ENCODE peak calls at places on chromosomes 6 and 20, in ten cellular contexts. One of them, this sample, is unnamed.

GRCh38 chr20:14336667-14337066 is 745 bp downstream of the FLRT3 start:
- DNase-seq in CD8-positive, alpha-beta memory T cell: no peak
- DNase-seq in WERI-Rb-1: peak; percentile 45
- DNase-seq in mammary epithelial cell: peak; percentile 43
- DNase-seq in sigmoid colon: no peak
- DNase-seq in GM23338: peak; percentile 12
- DNase-seq in HCT116: no peak
- DNase-seq in body of pancreas: peak; percentile 7
- DNase-seq in tibial artery: no peak
- DNase-seq in tibial nerve: no peak
- DNase-seq in this sample: no peak

GRCh38 chr20:24965065-24965919 is 16.2 kb downstream of the CST7 start:
- DNase-seq in GM23338: no peak
- DNase-seq in mammary epithelial cell: no peak
- DNase-seq in body of pancreas: no peak
- DNase-seq in CD8-positive, alpha-beta memory T cell: no peak
- DNase-seq in tibial nerve: no peak
- DNase-seq in sigmoid colon: peak; percentile 57
- DNase-seq in WERI-Rb-1: peak; percentile 76
- DNase-seq in HCT116: no peak
- DNase-seq in tibial artery: no peak
- DNase-seq in this sample: no peak

GRCh38 chr6:28721372-28721771 is 195.7 kb downstream of the GPX5 start:
- DNase-seq in tibial nerve: no peak
- DNase-seq in body of pancreas: no peak
- DNase-seq in CD8-positive, alpha-beta memory T cell: no peak
- DNase-seq in sigmoid colon: no peak
- DNase-seq in mammary epithelial cell: no peak
- DNase-seq in GM23338: no peak
- DNase-seq in HCT116: no peak
- DNase-seq in WERI-Rb-1: no peak
- DNase-seq in tibial artery: no peak
- DNase-seq in this sample: no peak

GRCh38 chr6:15483060-15483459 is 179.8 kb downstream of the DTNBP1 start:
- DNase-seq in tibial nerve: no peak
- DNase-seq in HCT116: no peak
- DNase-seq in tibial artery: no peak
- DNase-seq in mammary epithelial cell: no peak
- DNase-seq in CD8-positive, alpha-beta memory T cell: no peak
- DNase-seq in sigmoid colon: no peak
- DNase-seq in WERI-Rb-1: no peak
- DNase-seq in GM23338: no peak
- DNase-seq in body of pancreas: no peak
- DNase-seq in this sample: no peak

GRCh38 chr20:17495826-17496225 is 35.4 kb downstream of the BFSP1 start:
- DNase-seq in CD8-positive, alpha-beta memory T cell: no peak
- DNase-seq in mammary epithelial cell: peak; percentile 27
- DNase-seq in body of pancreas: no peak
- DNase-seq in sigmoid colon: peak; percentile 60
- DNase-seq in tibial artery: no peak
- DNase-seq in HCT116: no peak
- DNase-seq in tibial nerve: no peak
- DNase-seq in GM23338: no peak
- DNase-seq in WERI-Rb-1: no peak
- DNase-seq in this sample: no peak

GRCh38 chr20:11544029-11544678 is 373.5 kb upstream of the BTBD3 start:
- DNase-seq in WERI-Rb-1: peak; percentile 24
- DNase-seq in CD8-positive, alpha-beta memory T cell: no peak
- DNase-seq in body of pancreas: peak; percentile 31
- DNase-seq in GM23338: peak; percentile 87
- DNase-seq in HCT116: peak; percentile 64
- DNase-seq in sigmoid colon: no peak
- DNase-seq in tibial artery: no peak
- DNase-seq in tibial nerve: no peak
- DNase-seq in mammary epithelial cell: peak; percentile 79
- DNase-seq in this sample: no peak

GRCh38 chr20:62122659-62123449 is 579 bp downstream of the LSM14B start:
- DNase-seq in sigmoid colon: peak; percentile 80
- DNase-seq in CD8-positive, alpha-beta memory T cell: peak; percentile 46
- DNase-seq in mammary epithelial cell: peak; percentile 35
- DNase-seq in HCT116: no peak
- DNase-seq in GM23338: peak; percentile 45
- DNase-seq in body of pancreas: peak; percentile 66
- DNase-seq in tibial nerve: no peak
- DNase-seq in WERI-Rb-1: peak; percentile 87
- DNase-seq in tibial artery: peak; percentile 79
- DNase-seq in this sample: no peak

GRCh38 chr6:143405381-143406154 is 44.9 kb downstream of the ADAT2 start:
- DNase-seq in GM23338: no peak
- DNase-seq in HCT116: no peak
- DNase-seq in tibial nerve: no peak
- DNase-seq in sigmoid colon: no peak
- DNase-seq in WERI-Rb-1: no peak
- DNase-seq in tibial artery: no peak
- DNase-seq in body of pancreas: no peak
- DNase-seq in CD8-positive, alpha-beta memory T cell: no peak
- DNase-seq in mammary epithelial cell: peak; percentile 64
- DNase-seq in this sample: no peak

GRCh38 chr20:20500312-20500711 is 132.4 kb downstream of the INSM1 start:
- DNase-seq in GM23338: no peak
- DNase-seq in sigmoid colon: no peak
- DNase-seq in tibial nerve: no peak
- DNase-seq in tibial artery: no peak
- DNase-seq in WERI-Rb-1: no peak
- DNase-seq in body of pancreas: no peak
- DNase-seq in mammary epithelial cell: no peak
- DNase-seq in HCT116: no peak
- DNase-seq in CD8-positive, alpha-beta memory T cell: no peak
- DNase-seq in this sample: no peak

GRCh38 chr20:20501128-20501527 is 133.2 kb downstream of the INSM1 start:
- DNase-seq in mammary epithelial cell: no peak
- DNase-seq in body of pancreas: no peak
- DNase-seq in CD8-positive, alpha-beta memory T cell: no peak
- DNase-seq in WERI-Rb-1: no peak
- DNase-seq in sigmoid colon: no peak
- DNase-seq in HCT116: no peak
- DNase-seq in tibial artery: no peak
- DNase-seq in GM23338: no peak
- DNase-seq in tibial nerve: no peak
- DNase-seq in this sample: no peak

GRCh38 chr20:20503788-20504528 is 136.1 kb downstream of the INSM1 start:
- DNase-seq in CD8-positive, alpha-beta memory T cell: no peak
- DNase-seq in tibial nerve: no peak
- DNase-seq in GM23338: no peak
- DNase-seq in tibial artery: no peak
- DNase-seq in HCT116: no peak
- DNase-seq in WERI-Rb-1: no peak
- DNase-seq in body of pancreas: no peak
- DNase-seq in mammary epithelial cell: no peak
- DNase-seq in sigmoid colon: no peak
- DNase-seq in this sample: no peak

GRCh38 chr20:20505554-20505953 is 137.7 kb downstream of the INSM1 start:
- DNase-seq in HCT116: no peak
- DNase-seq in mammary epithelial cell: no peak
- DNase-seq in sigmoid colon: no peak
- DNase-seq in WERI-Rb-1: no peak
- DNase-seq in GM23338: no peak
- DNase-seq in tibial artery: no peak
- DNase-seq in body of pancreas: no peak
- DNase-seq in tibial nerve: no peak
- DNase-seq in CD8-positive, alpha-beta memory T cell: no peak
- DNase-seq in this sample: no peak
- H3K36me3 ChIP-seq in HCT116: no peaks in the 10 kb centered on the region
- H3K36me3 ChIP-seq in mammary epithelial cell: peaks cover 2% of the 10 kb centered on the region
- H3K36me3 ChIP-seq in sigmoid colon: peaks cover 60% of the 10 kb centered on the region
- H3K36me3 ChIP-seq in WERI-Rb-1: peaks cover 12% of the 10 kb centered on the region
- H3K36me3 ChIP-seq in GM23338: peaks cover 3% of the 10 kb centered on the region
- H3K36me3 ChIP-seq in tibial artery: peaks cover 44% of the 10 kb centered on the region
- H3K36me3 ChIP-seq in body of pancreas: no peaks in the 10 kb centered on the region
- H3K36me3 ChIP-seq in tibial nerve: no peaks in the 10 kb centered on the region
- H3K36me3 ChIP-seq in CD8-positive, alpha-beta memory T cell: peaks cover 6% of the 10 kb centered on the region
- H3K36me3 ChIP-seq in this sample: peaks cover 23% of the 10 kb centered on the region

GRCh38 chr20:44817143-44817910 is 7.0 kb upstream of the RIMS4 start:
- DNase-seq in WERI-Rb-1: no peak
- DNase-seq in CD8-positive, alpha-beta memory T cell: no peak
- DNase-seq in mammary epithelial cell: no peak
- DNase-seq in GM23338: no peak
- DNase-seq in body of pancreas: no peak
- DNase-seq in tibial artery: no peak
- DNase-seq in tibial nerve: no peak
- DNase-seq in sigmoid colon: no peak
- DNase-seq in HCT116: no peak
- DNase-seq in this sample: no peak

GRCh38 chr20:44814937-44815336 is 4.6 kb upstream of the RIMS4 start:
- DNase-seq in mammary epithelial cell: no peak
- DNase-seq in tibial artery: no peak
- DNase-seq in WERI-Rb-1: no peak
- DNase-seq in body of pancreas: no peak
- DNase-seq in HCT116: no peak
- DNase-seq in tibial nerve: no peak
- DNase-seq in sigmoid colon: no peak
- DNase-seq in CD8-positive, alpha-beta memory T cell: no peak
- DNase-seq in GM23338: no peak
- DNase-seq in this sample: no peak

GRCh38 chr20:44819936-44820335 is 9.6 kb upstream of the RIMS4 start:
- DNase-seq in mammary epithelial cell: no peak
- DNase-seq in sigmoid colon: no peak
- DNase-seq in GM23338: no peak
- DNase-seq in tibial nerve: no peak
- DNase-seq in HCT116: no peak
- DNase-seq in body of pancreas: no peak
- DNase-seq in CD8-positive, alpha-beta memory T cell: no peak
- DNase-seq in tibial artery: peak; percentile 16
- DNase-seq in WERI-Rb-1: no peak
- DNase-seq in this sample: no peak
- H3K36me3 ChIP-seq in mammary epithelial cell: no peaks in the 10 kb centered on the region
- H3K36me3 ChIP-seq in sigmoid colon: no peaks in the 10 kb centered on the region
- H3K36me3 ChIP-seq in GM23338: no peaks in the 10 kb centered on the region
- H3K36me3 ChIP-seq in tibial nerve: no peaks in the 10 kb centered on the region
- H3K36me3 ChIP-seq in HCT116: no peaks in the 10 kb centered on the region
- H3K36me3 ChIP-seq in body of pancreas: no peaks in the 10 kb centered on the region
- H3K36me3 ChIP-seq in CD8-positive, alpha-beta memory T cell: no peaks in the 10 kb centered on the region
- H3K36me3 ChIP-seq in tibial artery: no peaks in the 10 kb centered on the region
- H3K36me3 ChIP-seq in WERI-Rb-1: no peaks in the 10 kb centered on the region
- H3K36me3 ChIP-seq in this sample: no peaks in the 10 kb centered on the region

GRCh38 chr6:393391-394221 is 2.1 kb downstream of the IRF4 start:
- DNase-seq in tibial nerve: no peak
- DNase-seq in tibial artery: no peak
- DNase-seq in sigmoid colon: no peak
- DNase-seq in mammary epithelial cell: no peak
- DNase-seq in WERI-Rb-1: no peak
- DNase-seq in body of pancreas: no peak
- DNase-seq in HCT116: no peak
- DNase-seq in CD8-positive, alpha-beta memory T cell: no peak
- DNase-seq in GM23338: peak; percentile 58
- DNase-seq in this sample: no peak

GRCh38 chr6:394641-395289 is 3.2 kb downstream of the IRF4 start:
- DNase-seq in CD8-positive, alpha-beta memory T cell: no peak
- DNase-seq in WERI-Rb-1: no peak
- DNase-seq in mammary epithelial cell: no peak
- DNase-seq in tibial nerve: no peak
- DNase-seq in sigmoid colon: no peak
- DNase-seq in tibial artery: no peak
- DNase-seq in HCT116: no peak
- DNase-seq in body of pancreas: no peak
- DNase-seq in GM23338: no peak
- DNase-seq in this sample: no peak

GRCh38 chr6:390914-391558 is 516 bp upstream of the IRF4 start:
- DNase-seq in tibial nerve: no peak
- DNase-seq in WERI-Rb-1: no peak
- DNase-seq in tibial artery: no peak
- DNase-seq in body of pancreas: no peak
- DNase-seq in HCT116: no peak
- DNase-seq in mammary epithelial cell: no peak
- DNase-seq in CD8-positive, alpha-beta memory T cell: peak; percentile 26
- DNase-seq in sigmoid colon: no peak
- DNase-seq in GM23338: peak; percentile 77
- DNase-seq in this sample: no peak

GRCh38 chr6:391559-392440 is at the start of gene IRF4:
- DNase-seq in tibial nerve: no peak
- DNase-seq in CD8-positive, alpha-beta memory T cell: peak; percentile 26
- DNase-seq in WERI-Rb-1: no peak
- DNase-seq in mammary epithelial cell: no peak
- DNase-seq in GM23338: peak; percentile 72
- DNase-seq in HCT116: no peak
- DNase-seq in tibial artery: no peak
- DNase-seq in body of pancreas: no peak
- DNase-seq in sigmoid colon: no peak
- DNase-seq in this sample: no peak

DNA sequence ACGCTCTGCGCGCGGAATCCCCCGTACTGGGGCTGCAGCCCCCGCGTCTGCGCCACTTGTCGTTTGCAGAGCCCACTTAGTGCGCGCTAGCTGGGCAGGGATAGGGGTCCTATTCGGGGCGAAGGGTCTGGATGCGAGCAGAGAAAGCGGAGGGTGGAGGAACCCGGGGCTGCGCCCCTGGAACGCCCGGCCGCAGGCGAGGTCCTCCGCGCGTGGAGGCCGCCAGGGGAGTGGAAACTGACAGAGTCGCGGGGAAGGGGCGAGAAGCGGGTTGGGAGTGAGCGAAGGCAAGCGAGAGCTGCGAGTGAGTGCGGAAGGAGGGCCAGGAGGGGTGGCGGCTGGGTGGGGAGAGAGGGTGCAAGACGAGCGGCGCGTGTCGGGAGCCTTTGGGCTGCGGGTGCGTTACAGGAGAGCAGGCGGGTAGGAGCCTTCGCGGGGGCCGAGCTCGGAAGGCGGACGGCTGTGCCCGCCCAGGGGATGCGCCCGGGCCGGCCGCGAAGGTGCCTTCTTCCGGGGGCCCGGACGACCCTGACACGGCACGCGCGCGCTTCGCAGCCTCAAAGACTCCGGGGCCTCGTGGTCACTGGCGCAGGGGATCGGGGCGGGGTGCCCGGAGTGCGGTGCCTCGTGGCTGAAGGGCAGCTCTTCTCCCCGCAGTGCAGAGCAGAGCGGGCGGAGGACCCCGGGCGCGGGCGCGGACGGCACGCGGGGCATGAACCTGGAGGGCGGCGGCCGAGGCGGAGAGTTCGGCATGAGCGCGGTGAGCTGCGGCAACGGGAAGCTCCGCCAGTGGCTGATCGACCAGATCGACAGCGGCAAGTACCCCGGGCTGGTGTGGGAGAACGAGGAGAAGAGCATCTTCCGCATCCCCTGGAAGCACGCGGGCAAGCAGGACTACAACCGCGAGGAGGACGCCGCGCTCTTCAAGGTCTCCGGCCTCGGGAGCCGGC is 1.2 kb downstream of the IRF4 start:
- DNase-seq in tibial nerve: no peak
- DNase-seq in CD8-positive, alpha-beta memory T cell: peak; percentile 31
- DNase-seq in WERI-Rb-1: peak; percentile 44
- DNase-seq in HCT116: no peak
- DNase-seq in GM23338: peak; percentile 48
- DNase-seq in tibial artery: no peak
- DNase-seq in mammary epithelial cell: no peak
- DNase-seq in body of pancreas: no peak
- DNase-seq in sigmoid colon: no peak
- DNase-seq in this sample: no peak
- H3K36me3 ChIP-seq in tibial nerve: no peaks in the 10 kb centered on the region
- H3K36me3 ChIP-seq in CD8-positive, alpha-beta memory T cell: no peaks in the 10 kb centered on the region
- H3K36me3 ChIP-seq in WERI-Rb-1: no peaks in the 10 kb centered on the region
- H3K36me3 ChIP-seq in HCT116: no peaks in the 10 kb centered on the region
- H3K36me3 ChIP-seq in GM23338: no peaks in the 10 kb centered on the region
- H3K36me3 ChIP-seq in tibial artery: no peaks in the 10 kb centered on the region
- H3K36me3 ChIP-seq in mammary epithelial cell: no peaks in the 10 kb centered on the region
- H3K36me3 ChIP-seq in body of pancreas: no peaks in the 10 kb centered on the region
- H3K36me3 ChIP-seq in sigmoid colon: no peaks in the 10 kb centered on the region
- H3K36me3 ChIP-seq in this sample: no peaks in the 10 kb centered on the region

DNA sequence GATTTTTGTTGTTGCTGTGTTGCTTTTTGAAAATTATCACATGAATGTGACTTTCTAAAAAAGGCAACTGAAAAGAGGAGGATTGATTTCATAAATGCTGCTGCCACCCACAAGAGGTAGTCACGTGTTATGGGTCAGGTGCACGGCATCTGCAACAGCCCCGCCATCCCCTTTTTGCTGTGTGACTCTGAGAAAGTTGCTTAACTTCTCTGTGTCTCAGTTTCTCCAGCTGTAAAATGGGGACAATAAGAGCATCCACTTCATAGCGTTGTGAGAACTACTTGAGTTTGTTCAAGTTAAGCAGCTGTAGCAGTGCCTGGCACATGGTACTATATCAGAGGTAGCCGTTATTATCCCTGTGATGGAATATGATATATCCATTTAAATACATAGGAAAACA is 10.7 kb downstream of the CCN5 start:
- DNase-seq in tibial artery: no peak
- DNase-seq in WERI-Rb-1: no peak
- DNase-seq in HCT116: no peak
- DNase-seq in CD8-positive, alpha-beta memory T cell: no peak
- DNase-seq in body of pancreas: no peak
- DNase-seq in mammary epithelial cell: no peak
- DNase-seq in GM23338: no peak
- DNase-seq in tibial nerve: no peak
- DNase-seq in sigmoid colon: no peak
- DNase-seq in this sample: no peak
- H3K36me3 ChIP-seq in tibial artery: no peaks in the 10 kb centered on the region
- H3K36me3 ChIP-seq in WERI-Rb-1: no peaks in the 10 kb centered on the region
- H3K36me3 ChIP-seq in HCT116: no peaks in the 10 kb centered on the region
- H3K36me3 ChIP-seq in CD8-positive, alpha-beta memory T cell: no peaks in the 10 kb centered on the region
- H3K36me3 ChIP-seq in body of pancreas: no peaks in the 10 kb centered on the region
- H3K36me3 ChIP-seq in mammary epithelial cell: no peaks in the 10 kb centered on the region
- H3K36me3 ChIP-seq in GM23338: no peaks in the 10 kb centered on the region
- H3K36me3 ChIP-seq in tibial nerve: no peaks in the 10 kb centered on the region
- H3K36me3 ChIP-seq in sigmoid colon: no peaks in the 10 kb centered on the region
- H3K36me3 ChIP-seq in this sample: no peaks in the 10 kb centered on the region

This sample was measured in esophagus muscularis mucosa.